ENCODE peak calls at places on chromosomes 3 and 15, in ten cellular contexts. D is heart left ventricle, J is cardiac muscle cell, R is Panc1, A is sigmoid colon, C is astrocyte of the spinal cord, P is uterus, O is astrocyte of the cerebellum, T is psoas muscle, H is body of pancreas. L is an unnamed sample.

GRCh38 chr3:124793054-124793740 is 62.9 kb downstream of the UMPS start:
- DNase-seq in O (no peak), D (peak; percentile 13), C (no peak), A (no peak), P (no peak), R (no peak), T (no peak), H (no peak), J (no peak), L (no peak)

GRCh38 chr3:65354880-65355279 is 667.1 kb upstream of the ADAMTS9 start:
- DNase-seq in A (no peak), C (no peak), D (no peak), O (peak; percentile 56), T (no peak), R (no peak), P (no peak), J (no peak), H (no peak), L (no peak)

GRCh38 chr15:35394416-35394815 is 151.5 kb downstream of the DPH6 start:
- DNase-seq in H (no peak), R (no peak), J (peak; percentile 6), P (no peak), C (no peak), O (no peak), T (no peak), A (no peak), D (no peak), L (no peak)

GRCh38 chr3:196712514-196713413 is 587 bp downstream of the PIGX start:
- DNase-seq in R (no peak), C (peak; percentile 58), O (no peak), J (peak; percentile 76), H (peak; percentile 71), A (peak; percentile 78), P (peak; percentile 71), D (peak; percentile 72), T (peak; percentile 83), L (no peak)

GRCh38 chr3:55264933-55265332 is 222.2 kb downstream of the WNT5A start:
- DNase-seq in C (no peak), O (no peak), D (no peak), T (no peak), J (no peak), P (no peak), R (no peak), A (no peak), H (no peak), L (no peak)

GRCh38 chr3:152459572-152459971 is 190.8 kb downstream of the MBNL1 start:
- DNase-seq in A (no peak), H (no peak), C (no peak), T (no peak), D (no peak), P (no peak), O (no peak), R (no peak), J (peak; percentile 29), L (no peak)

GRCh38 chr3:96748139-96748538 is 66.3 kb upstream of the EPHA6 start:
- DNase-seq in D (no peak), P (no peak), O (no peak), A (no peak), C (no peak), J (no peak), T (no peak), H (no peak), R (no peak), L (no peak)

GRCh38 chr15:61753018-61753710 is 307.1 kb downstream of the VPS13C start:
- DNase-seq in J (no peak), H (no peak), C (no peak), T (no peak), P (no peak), O (no peak), R (no peak), A (no peak), D (no peak), L (no peak)

GRCh38 chr3:194642769-194643168 is 9.6 kb upstream of the TMEM44 start:
- DNase-seq in P (no peak), H (no peak), A (no peak), T (no peak), J (peak; percentile 7), O (no peak), C (no peak), D (no peak), R (no peak), L (no peak)

GRCh38 chr15:40770147-40770721 is 454 bp downstream of the C15orf62 start:
- DNase-seq in O (no peak), R (no peak), P (no peak), D (no peak), T (no peak), C (peak; percentile 24), J (no peak), A (no peak), H (no peak), L (no peak)

GRCh38 chr3:133792171-133792763 is 13.3 kb upstream of the SRPRB start:
- DNase-seq in T (no peak), R (no peak), D (no peak), J (peak; percentile 3), O (no peak), C (peak; percentile 16), P (no peak), H (no peak), A (no peak), L (no peak)

GRCh38 chr3:170978335-170978745 is 48.2 kb downstream of the SLC2A2 start:
- DNase-seq in T (no peak), C (no peak), A (no peak), H (no peak), P (no peak), R (no peak), J (no peak), O (no peak), D (no peak), L (no peak)
- H3K4me3 ChIP-seq in T (no peak overlapping the region), C (no peak overlapping the region), A (no peak overlapping the region), H (no peak overlapping the region), P (no peak overlapping the region), R (no peak overlapping the region), J (no peak overlapping the region), O (no peak overlapping the region), D (no peak overlapping the region), L (no peak overlapping the region)

DNA sequence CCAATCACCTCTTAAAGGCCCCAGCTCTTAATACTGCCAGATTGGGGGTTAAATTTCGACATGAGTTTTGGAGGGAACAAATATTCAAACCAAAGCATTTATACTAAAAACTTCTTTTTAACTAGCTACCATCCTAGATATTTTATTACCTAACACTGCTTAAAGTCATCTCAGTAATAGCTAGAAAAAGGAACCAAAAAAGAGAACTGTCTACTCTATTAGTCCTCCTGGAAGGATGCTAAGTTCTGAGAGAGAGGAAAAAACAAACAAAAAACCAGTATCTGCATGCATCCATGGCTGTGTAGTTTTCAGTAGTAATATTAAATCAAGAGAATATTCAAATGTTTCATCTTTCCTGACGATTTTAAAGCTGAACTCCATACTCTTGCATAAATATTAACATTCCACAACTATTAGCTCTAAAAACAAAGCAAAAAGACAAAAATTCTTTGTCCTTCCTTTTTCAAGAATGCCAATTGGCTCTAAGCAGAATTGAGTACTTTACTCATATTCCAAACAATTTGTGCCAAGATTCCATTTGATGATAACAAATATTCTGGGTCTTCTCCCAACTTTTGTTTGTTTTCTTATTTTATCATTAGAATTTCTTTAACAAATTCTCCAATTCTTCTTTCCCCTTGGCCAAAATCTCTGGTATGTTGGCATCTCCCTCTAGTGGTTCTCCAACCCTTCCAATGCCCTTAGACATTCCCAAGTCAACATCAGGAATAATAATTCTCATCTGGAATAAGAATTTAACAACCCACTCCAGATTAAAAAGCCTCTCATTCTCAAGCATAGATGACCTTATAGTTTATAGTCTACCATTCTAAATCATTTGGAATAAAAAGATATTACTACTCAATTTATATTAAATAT is 5.5 kb downstream of the CPOX start:
- DNase-seq in T (no peak), O (no peak), C (no peak), A (no peak), D (no peak), H (no peak), P (no peak), R (no peak), J (no peak), L (no peak)
- TF ChIP-seq CTCF in T (no peak), O (peak; percentile 54), C (peak; percentile 28), A (no peak), D (no peak), H (no peak), P (no peak), R (peak; percentile 45), J (peak; percentile 39), L (peak; percentile 41)

DNA sequence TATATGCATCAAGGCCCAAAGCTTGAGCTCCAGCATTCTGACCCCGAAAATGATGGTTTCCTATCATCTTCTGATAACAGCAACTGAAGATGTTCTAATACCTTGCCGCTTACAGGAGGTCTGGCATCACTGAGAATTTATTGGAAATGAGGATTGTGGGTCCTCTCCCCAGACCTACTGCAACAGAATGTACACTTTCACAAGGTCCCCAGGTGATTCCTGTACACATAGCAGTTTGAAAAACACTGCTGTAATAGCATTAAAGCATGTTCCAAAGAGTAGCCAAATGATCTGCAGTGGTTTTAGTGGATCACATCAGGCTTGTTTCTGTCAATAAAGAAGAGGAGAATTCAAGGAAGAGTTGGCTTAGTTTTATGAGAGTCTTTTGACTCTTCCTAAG is 11.3 kb downstream of the TGFBR2 start:
- DNase-seq in J (no peak), A (no peak), R (no peak), H (no peak), P (no peak), D (no peak), C (no peak), O (no peak), T (no peak), L (no peak)
- H3K4me3 ChIP-seq in J (no peak overlapping the region), A (no peak overlapping the region), R (no peak overlapping the region), H (no peak overlapping the region), P (no peak overlapping the region), D (no peak overlapping the region), C (no peak overlapping the region), O (no peak overlapping the region), T (no peak overlapping the region), L (no peak overlapping the region)

GRCh38 chr3:143812411-143812968 is 35.8 kb downstream of the SLC9A9 start:
- DNase-seq in A (no peak), C (no peak), J (no peak), D (no peak), O (no peak), H (no peak), P (no peak), T (no peak), R (no peak), L (no peak)
- TF ChIP-seq CTCF in A (no peak), C (no peak), J (no peak), D (no peak), O (no peak), H (no peak), P (no peak), T (no peak), R (no peak), L (no peak)

GRCh38 chr3:111667170-111667569 is 72.0 kb upstream of the ZBED2 start:
- DNase-seq in A (no peak), T (no peak), C (no peak), D (no peak), O (no peak), P (no peak), J (no peak), R (no peak), H (no peak), L (no peak)
- H3K4me3 ChIP-seq in A (no peak overlapping the region), T (no peak overlapping the region), C (no peak overlapping the region), D (no peak overlapping the region), O (no peak overlapping the region), P (no peak overlapping the region), J (no peak overlapping the region), R (no peak overlapping the region), H (no peak overlapping the region), L (no peak overlapping the region)

GRCh38 chr15:76311071-76311956 is at the start of gene ETFA:
- DNase-seq in P (peak; percentile 95), R (peak; percentile 87), J (peak; percentile 98), C (peak; percentile 95), A (peak; percentile 99), O (peak; percentile 82), T (peak; percentile 99), D (peak; percentile 99), H (peak; percentile 97), L (peak; percentile 62)
- TF ChIP-seq CTCF in P (no peak), R (no peak), J (no peak), C (no peak), A (no peak), O (no peak), T (no peak), D (no peak), H (no peak), L (no peak)